ENCODE peak calls at places on chromosomes 2 and 18, in seven cellular contexts. One of them, this sample, is unnamed.

GRCh38 chr18:58394046-58394445 is 234.8 kb downstream of the ALPK2 start:
- DNase-seq in iPS DF 6.9: no peak
- DNase-seq in NAMALWA: no peak
- DNase-seq in iPS-NIHi11: no peak
- DNase-seq in stimulated activated CD8-positive, alpha-beta memory T cell treated with anti-CD3 and anti-CD28 coated beads, Interleukin-4, amount 100 ng/mL, for 24 hours: no peak
- DNase-seq in LHCN-M2: no peak
- DNase-seq in astrocyte of the spinal cord: no peak
- DNase-seq in this sample: no peak

GRCh38 chr18:70385474-70385873 is 96.6 kb downstream of the SOCS6 start:
- DNase-seq in iPS DF 6.9: no peak
- DNase-seq in stimulated activated CD8-positive, alpha-beta memory T cell treated with anti-CD3 and anti-CD28 coated beads, Interleukin-4, amount 100 ng/mL, for 24 hours: no peak
- DNase-seq in astrocyte of the spinal cord: no peak
- DNase-seq in LHCN-M2: peak; percentile 64
- DNase-seq in iPS-NIHi11: no peak
- DNase-seq in NAMALWA: no peak
- DNase-seq in this sample: peak; percentile 11

GRCh38 chr2:88471083-88471942 is 18.8 kb upstream of the FOXI3 start:
- DNase-seq in astrocyte of the spinal cord: no peak
- DNase-seq in iPS-NIHi11: no peak
- DNase-seq in iPS DF 6.9: no peak
- DNase-seq in LHCN-M2: no peak
- DNase-seq in NAMALWA: no peak
- DNase-seq in stimulated activated CD8-positive, alpha-beta memory T cell treated with anti-CD3 and anti-CD28 coated beads, Interleukin-4, amount 100 ng/mL, for 24 hours: no peak
- DNase-seq in this sample: no peak

GRCh38 chr18:58755304-58756010 is 84.2 kb downstream of the MALT1 start:
- DNase-seq in iPS-NIHi11: no peak
- DNase-seq in stimulated activated CD8-positive, alpha-beta memory T cell treated with anti-CD3 and anti-CD28 coated beads, Interleukin-4, amount 100 ng/mL, for 24 hours: no peak
- DNase-seq in astrocyte of the spinal cord: no peak
- DNase-seq in NAMALWA: no peak
- DNase-seq in LHCN-M2: no peak
- DNase-seq in iPS DF 6.9: no peak
- DNase-seq in this sample: no peak

GRCh38 chr2:210180494-210180893 is 9.3 kb upstream of the KANSL1L start:
- DNase-seq in astrocyte of the spinal cord: no peak
- DNase-seq in LHCN-M2: no peak
- DNase-seq in stimulated activated CD8-positive, alpha-beta memory T cell treated with anti-CD3 and anti-CD28 coated beads, Interleukin-4, amount 100 ng/mL, for 24 hours: no peak
- DNase-seq in iPS DF 6.9: no peak
- DNase-seq in NAMALWA: no peak
- DNase-seq in iPS-NIHi11: no peak
- DNase-seq in this sample: no peak

GRCh38 chr2:174699993-174700766 is 64.1 kb downstream of the CHRNA1 start:
- DNase-seq in iPS DF 6.9: no peak
- DNase-seq in LHCN-M2: peak; percentile 48
- DNase-seq in NAMALWA: peak; percentile 73
- DNase-seq in iPS-NIHi11: peak; percentile 72
- DNase-seq in astrocyte of the spinal cord: peak; percentile 56
- DNase-seq in stimulated activated CD8-positive, alpha-beta memory T cell treated with anti-CD3 and anti-CD28 coated beads, Interleukin-4, amount 100 ng/mL, for 24 hours: no peak
- DNase-seq in this sample: peak; percentile 64

GRCh38 chr2:237165405-237166276 is 80.0 kb downstream of the COPS8 start:
- DNase-seq in iPS DF 6.9: peak; percentile 25
- DNase-seq in NAMALWA: no peak
- DNase-seq in astrocyte of the spinal cord: no peak
- DNase-seq in LHCN-M2: no peak
- DNase-seq in stimulated activated CD8-positive, alpha-beta memory T cell treated with anti-CD3 and anti-CD28 coated beads, Interleukin-4, amount 100 ng/mL, for 24 hours: no peak
- DNase-seq in iPS-NIHi11: peak; percentile 56
- DNase-seq in this sample: peak; percentile 1

GRCh38 chr2:14288016-14288415 is 344.5 kb upstream of the LRATD1 start:
- DNase-seq in LHCN-M2: no peak
- DNase-seq in astrocyte of the spinal cord: no peak
- DNase-seq in iPS-NIHi11: no peak
- DNase-seq in NAMALWA: no peak
- DNase-seq in iPS DF 6.9: no peak
- DNase-seq in stimulated activated CD8-positive, alpha-beta memory T cell treated with anti-CD3 and anti-CD28 coated beads, Interleukin-4, amount 100 ng/mL, for 24 hours: no peak
- DNase-seq in this sample: no peak

GRCh38 chr2:68925298-68925885 is 27.3 kb downstream of the GKN2 start:
- DNase-seq in astrocyte of the spinal cord: peak; percentile 48
- DNase-seq in NAMALWA: peak; percentile 77
- DNase-seq in iPS DF 6.9: no peak
- DNase-seq in LHCN-M2: peak; percentile 27
- DNase-seq in stimulated activated CD8-positive, alpha-beta memory T cell treated with anti-CD3 and anti-CD28 coated beads, Interleukin-4, amount 100 ng/mL, for 24 hours: peak; percentile 9
- DNase-seq in iPS-NIHi11: peak; percentile 81
- DNase-seq in this sample: peak; percentile 58

GRCh38 chr2:58992062-58992736 is 751.1 kb upstream of the FANCL start:
- DNase-seq in astrocyte of the spinal cord: peak; percentile 33
- DNase-seq in iPS-NIHi11: no peak
- DNase-seq in LHCN-M2: peak; percentile 6
- DNase-seq in NAMALWA: no peak
- DNase-seq in iPS DF 6.9: no peak
- DNase-seq in stimulated activated CD8-positive, alpha-beta memory T cell treated with anti-CD3 and anti-CD28 coated beads, Interleukin-4, amount 100 ng/mL, for 24 hours: no peak
- DNase-seq in this sample: no peak

GRCh38 chr2:112483047-112483473 is 1.1 kb downstream of the TTL start:
- DNase-seq in iPS DF 6.9: no peak
- DNase-seq in astrocyte of the spinal cord: peak; percentile 57
- DNase-seq in LHCN-M2: peak; percentile 72
- DNase-seq in NAMALWA: no peak
- DNase-seq in iPS-NIHi11: peak; percentile 34
- DNase-seq in stimulated activated CD8-positive, alpha-beta memory T cell treated with anti-CD3 and anti-CD28 coated beads, Interleukin-4, amount 100 ng/mL, for 24 hours: no peak
- DNase-seq in this sample: peak; percentile 63

GRCh38 chr2:150621800-150622199 is 134.3 kb upstream of the RND3 start:
- DNase-seq in astrocyte of the spinal cord: peak; percentile 78
- DNase-seq in NAMALWA: no peak
- DNase-seq in stimulated activated CD8-positive, alpha-beta memory T cell treated with anti-CD3 and anti-CD28 coated beads, Interleukin-4, amount 100 ng/mL, for 24 hours: no peak
- DNase-seq in iPS DF 6.9: no peak
- DNase-seq in LHCN-M2: peak; percentile 95
- DNase-seq in iPS-NIHi11: no peak
- DNase-seq in this sample: no peak

GRCh38 chr18:62989195-62989594 is 273.9 kb downstream of the PHLPP1 start:
- DNase-seq in iPS DF 6.9: no peak
- DNase-seq in LHCN-M2: no peak
- DNase-seq in iPS-NIHi11: no peak
- DNase-seq in stimulated activated CD8-positive, alpha-beta memory T cell treated with anti-CD3 and anti-CD28 coated beads, Interleukin-4, amount 100 ng/mL, for 24 hours: no peak
- DNase-seq in NAMALWA: no peak
- DNase-seq in astrocyte of the spinal cord: no peak
- DNase-seq in this sample: no peak

GRCh38 chr2:158024288-158024898 is 77.3 kb upstream of the UPP2 start:
- DNase-seq in NAMALWA: peak; percentile 69
- DNase-seq in LHCN-M2: peak; percentile 28
- DNase-seq in stimulated activated CD8-positive, alpha-beta memory T cell treated with anti-CD3 and anti-CD28 coated beads, Interleukin-4, amount 100 ng/mL, for 24 hours: peak; percentile 26
- DNase-seq in iPS DF 6.9: peak; percentile 39
- DNase-seq in iPS-NIHi11: peak; percentile 53
- DNase-seq in astrocyte of the spinal cord: peak; percentile 55
- DNase-seq in this sample: peak; percentile 75

GRCh38 chr2:62472321-62472720 is 33.7 kb downstream of the TMEM17 start:
- DNase-seq in LHCN-M2: no peak
- DNase-seq in astrocyte of the spinal cord: no peak
- DNase-seq in NAMALWA: no peak
- DNase-seq in stimulated activated CD8-positive, alpha-beta memory T cell treated with anti-CD3 and anti-CD28 coated beads, Interleukin-4, amount 100 ng/mL, for 24 hours: no peak
- DNase-seq in iPS DF 6.9: no peak
- DNase-seq in iPS-NIHi11: no peak
- DNase-seq in this sample: no peak

GRCh38 chr18:59008302-59008974 is 131.2 kb upstream of the SEC11C start:
- DNase-seq in LHCN-M2: peak; percentile 53
- DNase-seq in astrocyte of the spinal cord: peak; percentile 51
- DNase-seq in NAMALWA: no peak
- DNase-seq in stimulated activated CD8-positive, alpha-beta memory T cell treated with anti-CD3 and anti-CD28 coated beads, Interleukin-4, amount 100 ng/mL, for 24 hours: no peak
- DNase-seq in iPS DF 6.9: no peak
- DNase-seq in iPS-NIHi11: peak; percentile 46
- DNase-seq in this sample: no peak

GRCh38 chr2:69789129-69789528 is 40.3 kb upstream of the GMCL1 start:
- DNase-seq in LHCN-M2: peak; percentile 95
- DNase-seq in iPS-NIHi11: peak; percentile 28
- DNase-seq in astrocyte of the spinal cord: peak; percentile 95
- DNase-seq in stimulated activated CD8-positive, alpha-beta memory T cell treated with anti-CD3 and anti-CD28 coated beads, Interleukin-4, amount 100 ng/mL, for 24 hours: no peak
- DNase-seq in iPS DF 6.9: no peak
- DNase-seq in NAMALWA: peak; percentile 48
- DNase-seq in this sample: no peak

This sample was measured in OCI-M1.